ENCODE peak calls at places on chromosomes 13 and 19, in four cellular contexts. X is fibroblast of lung, L is suprapubic skin, Q is dorsolateral prefrontal cortex. O is an unnamed sample. For H3K27me3, the result is how much of the 10 kb centered on the place peaks cover.

GRCh38 chr19:40191836-40192646 is 815 bp downstream of the MAP3K10 start:
- DNase-seq in X (peak), L (peak), Q (peak), O (no peak)

GRCh38 chr19:8988204-8988603 is 22.0 kb downstream of the MUC16 start:
- DNase-seq in X (no peak), L (no peak), Q (no peak), O (no peak)

GRCh38 chr19:31118926-31119325 is 230.3 kb downstream of the TSHZ3 start:
- DNase-seq in X (no peak), L (no peak), Q (no peak), O (no peak)

GRCh38 chr13:97849305-97849704 is 104.2 kb upstream of the IPO5 start:
- DNase-seq in X (peak), L (no peak), Q (no peak), O (no peak)

GRCh38 chr19:17081672-17082630 is 6.4 kb downstream of the MYO9B start:
- DNase-seq in X (no peak), L (no peak), Q (no peak), O (no peak)

GRCh38 chr13:91078093-91078679 is 269.3 kb upstream of the MIR17HG start:
- DNase-seq in X (peak), L (no peak), Q (no peak), O (no peak)

GRCh38 chr19:55085923-55086715 is 10.4 kb downstream of the EPS8L1 start:
- DNase-seq in X (no peak), L (peak), Q (no peak), O (no peak)

GRCh38 chr19:52200044-52200443 is 10.2 kb downstream of the PPP2R1A start:
- DNase-seq in X (peak), L (peak), Q (no peak), O (no peak)

GRCh38 chr19:8445488-8446001 is 770 bp downstream of the HNRNPM start:
- DNase-seq in X (no peak), L (peak), Q (peak), O (no peak)

GRCh38 chr13:105363747-105364177 is 1171.7 kb downstream of the EFNB2 start:
- DNase-seq in X (peak), L (no peak), Q (no peak), O (no peak)

GRCh38 chr13:59342396-59342795 is 821.3 kb downstream of the DIAPH3 start:
- DNase-seq in X (no peak), L (no peak), Q (no peak), O (no peak)

GRCh38 chr19:49557641-49558325 is 22.6 kb downstream of the NOSIP start:
- DNase-seq in X (no peak), L (no peak), Q (no peak), O (no peak)

GRCh38 chr19:41626877-41627276 is at the start of gene CEACAM4:
- DNase-seq in X (no peak), L (no peak), Q (no peak), O (no peak)

GRCh38 chr19:6718741-6719539 is 1.5 kb downstream of the C3 start:
- DNase-seq in X (peak), L (peak), Q (no peak), O (no peak)

GRCh38 chr13:96771501-96772367 is 222.5 kb downstream of the OXGR1 start:
- DNase-seq in X (peak), L (no peak), Q (no peak), O (no peak)

GRCh38 chr19:31419871-31420430 is 70.7 kb upstream of the TSHZ3 start:
- DNase-seq in X (no peak), L (no peak), Q (no peak), O (no peak)

GRCh38 chr19:44753932-44754742 is 5.6 kb downstream of the BCL3 start:
- DNase-seq in X (peak), L (peak), Q (peak), O (peak)

GRCh38 chr19:1237754-1238372 is at the start of gene CBARP:
- DNase-seq in X (no peak), L (no peak), Q (peak), O (no peak)

GRCh38 chr13:95641961-95642621 is 2.4 kb downstream of the DZIP1 start:
- DNase-seq in X (peak), L (no peak), Q (peak), O (no peak)

GRCh38 chr13:102470283-102470920 is 68.6 kb upstream of the FGF14 start:
- DNase-seq in X (no peak), L (no peak), Q (no peak), O (no peak)

GRCh38 chr13:43196171-43196611 is 172.8 kb downstream of the DNAJC15 start:
- DNase-seq in X (peak), L (no peak), Q (no peak), O (no peak)

GRCh38 chr13:46553521-46553885 is 533 bp downstream of the LRCH1 start:
- DNase-seq in X (no peak), L (peak), Q (no peak), O (no peak)

GRCh38 chr19:33436360-33437345 is 63.1 kb downstream of the CEBPG start:
- DNase-seq in X (no peak), L (no peak), Q (peak), O (peak)

GRCh38 chr13:30617315-30618185 is at the start of gene USPL1:
- DNase-seq in X (peak), L (peak), Q (peak), O (peak)
- TF ChIP-seq CTCF in X (no peak), L (peak), Q (peak), O (no peak)

GRCh38 chr13:99894105-99894504 is 77.5 kb downstream of the ZIC5 start:
- DNase-seq in X (no peak), L (no peak), Q (no peak), O (no peak)

GRCh38 chr13:99896712-99897440 is 74.7 kb downstream of the ZIC5 start:
- DNase-seq in X (no peak), L (no peak), Q (no peak), O (no peak)

GRCh38 chr13:99894835-99895427 is 76.6 kb downstream of the ZIC5 start:
- DNase-seq in X (peak), L (no peak), Q (no peak), O (no peak)

GRCh38 chr13:99895999-99896695 is 75.4 kb downstream of the ZIC5 start:
- DNase-seq in X (no peak), L (no peak), Q (peak), O (no peak)

GRCh38 chr13:99895428-99895998 is 76.1 kb downstream of the ZIC5 start:
- DNase-seq in X (peak), L (no peak), Q (no peak), O (no peak)
- H3K27me3 ChIP-seq in X (under half), L (under half), Q (under half), O (under half)

GRCh38 chr13:107864543-107865460 is 350.5 kb downstream of the LIG4 start:
- DNase-seq in X (peak), L (no peak), Q (no peak), O (no peak)
- H3K4me3 ChIP-seq in X (peak), L (no peak), Q (peak), O (no peak)

GRCh38 chr13:82702513-82702912 is 1179.8 kb downstream of the SLITRK1 start:
- DNase-seq in X (no peak), L (no peak), Q (no peak), O (no peak)

GRCh38 chr13:82693607-82694006 is 1188.7 kb downstream of the SLITRK1 start:
- DNase-seq in X (no peak), L (no peak), Q (no peak), O (no peak)

GRCh38 chr13:82698383-82698782 is 1183.9 kb downstream of the SLITRK1 start:
- DNase-seq in X (peak), L (no peak), Q (no peak), O (no peak)

GRCh38 chr13:82701021-82701420 is 1181.3 kb downstream of the SLITRK1 start:
- DNase-seq in X (no peak), L (no peak), Q (no peak), O (no peak)

GRCh38 chr13:82698941-82699340 is 1183.3 kb downstream of the SLITRK1 start:
- DNase-seq in X (peak), L (no peak), Q (no peak), O (no peak)
- TF ChIP-seq CTCF in X (no peak), L (no peak), Q (no peak), O (no peak)